ENCODE peak calls at places on chromosomes 7 and 10, in ten cellular contexts. One of them, this sample, is unnamed.
A peak's percentile ranks its signal among the peaks of the same experiment; 100 is the strongest.

GRCh38 chr10:128727114-128727513 is 600.9 kb upstream of the MKI67 start:
- DNase-seq in effector CD4-positive, alpha-beta T cell: no peak
- DNase-seq in stimulated activated naive CD8-positive, alpha-beta T cell treated with anti-CD3 and anti-CD28 coated beads, Interleukin-15, Interleukin-2, amounts not matched to agents 100 U/mL and 50 U/mL, for 24 hours: no peak
- DNase-seq in germinal center: no peak
- DNase-seq in SK-N-SH: no peak
- DNase-seq in posterior vena cava: no peak
- DNase-seq in T-helper 9 cell: no peak
- DNase-seq in HAP-1: no peak
- DNase-seq in stimulated activated CD4-positive, alpha-beta T cell treated with anti-CD3 and anti-CD28 coated beads, Interleukin-15, amount 100 ng/mL, for 1 hour: no peak
- DNase-seq in mucosa of gallbladder: no peak
- DNase-seq in this sample: no peak

GRCh38 chr10:62996925-62997324 is 136.2 kb upstream of the NRBF2 start:
- DNase-seq in effector CD4-positive, alpha-beta T cell: no peak
- DNase-seq in stimulated activated naive CD8-positive, alpha-beta T cell treated with anti-CD3 and anti-CD28 coated beads, Interleukin-15, Interleukin-2, amounts not matched to agents 100 U/mL and 50 U/mL, for 24 hours: no peak
- DNase-seq in germinal center: no peak
- DNase-seq in SK-N-SH: no peak
- DNase-seq in posterior vena cava: no peak
- DNase-seq in T-helper 9 cell: no peak
- DNase-seq in HAP-1: no peak
- DNase-seq in stimulated activated CD4-positive, alpha-beta T cell treated with anti-CD3 and anti-CD28 coated beads, Interleukin-15, amount 100 ng/mL, for 1 hour: no peak
- DNase-seq in mucosa of gallbladder: no peak
- DNase-seq in this sample: no peak

GRCh38 chr7:158740013-158740656 is 35.5 kb upstream of the NCAPG2 start:
- DNase-seq in effector CD4-positive, alpha-beta T cell: no peak
- DNase-seq in stimulated activated naive CD8-positive, alpha-beta T cell treated with anti-CD3 and anti-CD28 coated beads, Interleukin-15, Interleukin-2, amounts not matched to agents 100 U/mL and 50 U/mL, for 24 hours: no peak
- DNase-seq in germinal center: no peak
- DNase-seq in SK-N-SH: no peak
- DNase-seq in posterior vena cava: no peak
- DNase-seq in T-helper 9 cell: no peak
- DNase-seq in HAP-1: no peak
- DNase-seq in stimulated activated CD4-positive, alpha-beta T cell treated with anti-CD3 and anti-CD28 coated beads, Interleukin-15, amount 100 ng/mL, for 1 hour: no peak
- DNase-seq in mucosa of gallbladder: no peak
- DNase-seq in this sample: no peak

GRCh38 chr10:72567421-72567820 is 58.5 kb downstream of the MICU1 start:
- DNase-seq in effector CD4-positive, alpha-beta T cell: no peak
- DNase-seq in stimulated activated naive CD8-positive, alpha-beta T cell treated with anti-CD3 and anti-CD28 coated beads, Interleukin-15, Interleukin-2, amounts not matched to agents 100 U/mL and 50 U/mL, for 24 hours: no peak
- DNase-seq in germinal center: no peak
- DNase-seq in SK-N-SH: no peak
- DNase-seq in posterior vena cava: no peak
- DNase-seq in T-helper 9 cell: no peak
- DNase-seq in HAP-1: no peak
- DNase-seq in stimulated activated CD4-positive, alpha-beta T cell treated with anti-CD3 and anti-CD28 coated beads, Interleukin-15, amount 100 ng/mL, for 1 hour: no peak
- DNase-seq in mucosa of gallbladder: no peak
- DNase-seq in this sample: no peak

GRCh38 chr7:33905389-33906032 is at the start of gene BMPER:
- DNase-seq in effector CD4-positive, alpha-beta T cell: no peak
- DNase-seq in stimulated activated naive CD8-positive, alpha-beta T cell treated with anti-CD3 and anti-CD28 coated beads, Interleukin-15, Interleukin-2, amounts not matched to agents 100 U/mL and 50 U/mL, for 24 hours: peak; percentile 16
- DNase-seq in germinal center: peak; percentile 13
- DNase-seq in SK-N-SH: peak; percentile 79
- DNase-seq in posterior vena cava: no peak
- DNase-seq in T-helper 9 cell: no peak
- DNase-seq in HAP-1: peak; percentile 41
- DNase-seq in stimulated activated CD4-positive, alpha-beta T cell treated with anti-CD3 and anti-CD28 coated beads, Interleukin-15, amount 100 ng/mL, for 1 hour: no peak
- DNase-seq in mucosa of gallbladder: peak; percentile 25
- DNase-seq in this sample: no peak

GRCh38 chr7:471191-471865 is 48.3 kb downstream of the PDGFA start:
- DNase-seq in effector CD4-positive, alpha-beta T cell: no peak
- DNase-seq in stimulated activated naive CD8-positive, alpha-beta T cell treated with anti-CD3 and anti-CD28 coated beads, Interleukin-15, Interleukin-2, amounts not matched to agents 100 U/mL and 50 U/mL, for 24 hours: no peak
- DNase-seq in germinal center: no peak
- DNase-seq in SK-N-SH: no peak
- DNase-seq in posterior vena cava: peak; percentile 35
- DNase-seq in T-helper 9 cell: no peak
- DNase-seq in HAP-1: no peak
- DNase-seq in stimulated activated CD4-positive, alpha-beta T cell treated with anti-CD3 and anti-CD28 coated beads, Interleukin-15, amount 100 ng/mL, for 1 hour: no peak
- DNase-seq in mucosa of gallbladder: no peak
- DNase-seq in this sample: no peak

GRCh38 chr7:157549612-157550299 is 213.0 kb downstream of the DNAJB6 start:
- DNase-seq in effector CD4-positive, alpha-beta T cell: no peak
- DNase-seq in stimulated activated naive CD8-positive, alpha-beta T cell treated with anti-CD3 and anti-CD28 coated beads, Interleukin-15, Interleukin-2, amounts not matched to agents 100 U/mL and 50 U/mL, for 24 hours: no peak
- DNase-seq in germinal center: no peak
- DNase-seq in SK-N-SH: no peak
- DNase-seq in posterior vena cava: peak; percentile 63
- DNase-seq in T-helper 9 cell: no peak
- DNase-seq in HAP-1: no peak
- DNase-seq in stimulated activated CD4-positive, alpha-beta T cell treated with anti-CD3 and anti-CD28 coated beads, Interleukin-15, amount 100 ng/mL, for 1 hour: no peak
- DNase-seq in mucosa of gallbladder: no peak
- DNase-seq in this sample: no peak

GRCh38 chr7:106659369-106659962 is 1.5 kb downstream of the CCDC71L start:
- DNase-seq in effector CD4-positive, alpha-beta T cell: no peak
- DNase-seq in stimulated activated naive CD8-positive, alpha-beta T cell treated with anti-CD3 and anti-CD28 coated beads, Interleukin-15, Interleukin-2, amounts not matched to agents 100 U/mL and 50 U/mL, for 24 hours: no peak
- DNase-seq in germinal center: no peak
- DNase-seq in SK-N-SH: no peak
- DNase-seq in posterior vena cava: no peak
- DNase-seq in T-helper 9 cell: no peak
- DNase-seq in HAP-1: no peak
- DNase-seq in stimulated activated CD4-positive, alpha-beta T cell treated with anti-CD3 and anti-CD28 coated beads, Interleukin-15, amount 100 ng/mL, for 1 hour: no peak
- DNase-seq in mucosa of gallbladder: no peak
- DNase-seq in this sample: no peak

GRCh38 chr10:17237915-17238444 is 9.9 kb downstream of the VIM start:
- DNase-seq in effector CD4-positive, alpha-beta T cell: no peak
- DNase-seq in stimulated activated naive CD8-positive, alpha-beta T cell treated with anti-CD3 and anti-CD28 coated beads, Interleukin-15, Interleukin-2, amounts not matched to agents 100 U/mL and 50 U/mL, for 24 hours: no peak
- DNase-seq in germinal center: no peak
- DNase-seq in SK-N-SH: no peak
- DNase-seq in posterior vena cava: no peak
- DNase-seq in T-helper 9 cell: no peak
- DNase-seq in HAP-1: no peak
- DNase-seq in stimulated activated CD4-positive, alpha-beta T cell treated with anti-CD3 and anti-CD28 coated beads, Interleukin-15, amount 100 ng/mL, for 1 hour: no peak
- DNase-seq in mucosa of gallbladder: no peak
- DNase-seq in this sample: no peak

GRCh38 chr7:129606801-129607200 is 4.7 kb upstream of the NRF1 start:
- DNase-seq in effector CD4-positive, alpha-beta T cell: no peak
- DNase-seq in stimulated activated naive CD8-positive, alpha-beta T cell treated with anti-CD3 and anti-CD28 coated beads, Interleukin-15, Interleukin-2, amounts not matched to agents 100 U/mL and 50 U/mL, for 24 hours: no peak
- DNase-seq in germinal center: peak; percentile 50
- DNase-seq in SK-N-SH: no peak
- DNase-seq in posterior vena cava: no peak
- DNase-seq in T-helper 9 cell: no peak
- DNase-seq in HAP-1: no peak
- DNase-seq in stimulated activated CD4-positive, alpha-beta T cell treated with anti-CD3 and anti-CD28 coated beads, Interleukin-15, amount 100 ng/mL, for 1 hour: no peak
- DNase-seq in mucosa of gallbladder: no peak
- DNase-seq in this sample: no peak

GRCh38 chr10:1057106-1057657 is 997 bp downstream of the WDR37 start:
- DNase-seq in effector CD4-positive, alpha-beta T cell: no peak
- DNase-seq in stimulated activated naive CD8-positive, alpha-beta T cell treated with anti-CD3 and anti-CD28 coated beads, Interleukin-15, Interleukin-2, amounts not matched to agents 100 U/mL and 50 U/mL, for 24 hours: no peak
- DNase-seq in germinal center: peak; percentile 46
- DNase-seq in SK-N-SH: no peak
- DNase-seq in posterior vena cava: peak; percentile 84
- DNase-seq in T-helper 9 cell: no peak
- DNase-seq in HAP-1: peak; percentile 30
- DNase-seq in stimulated activated CD4-positive, alpha-beta T cell treated with anti-CD3 and anti-CD28 coated beads, Interleukin-15, amount 100 ng/mL, for 1 hour: no peak
- DNase-seq in mucosa of gallbladder: no peak
- DNase-seq in this sample: no peak

GRCh38 chr7:70849580-70850235 is 282.2 kb upstream of the GALNT17 start:
- DNase-seq in effector CD4-positive, alpha-beta T cell: no peak
- DNase-seq in stimulated activated naive CD8-positive, alpha-beta T cell treated with anti-CD3 and anti-CD28 coated beads, Interleukin-15, Interleukin-2, amounts not matched to agents 100 U/mL and 50 U/mL, for 24 hours: no peak
- DNase-seq in germinal center: no peak
- DNase-seq in SK-N-SH: no peak
- DNase-seq in posterior vena cava: no peak
- DNase-seq in T-helper 9 cell: no peak
- DNase-seq in HAP-1: no peak
- DNase-seq in stimulated activated CD4-positive, alpha-beta T cell treated with anti-CD3 and anti-CD28 coated beads, Interleukin-15, amount 100 ng/mL, for 1 hour: no peak
- DNase-seq in mucosa of gallbladder: no peak
- DNase-seq in this sample: no peak

GRCh38 chr10:60703266-60704041 is 74.8 kb upstream of the CDK1 start:
- DNase-seq in effector CD4-positive, alpha-beta T cell: no peak
- DNase-seq in stimulated activated naive CD8-positive, alpha-beta T cell treated with anti-CD3 and anti-CD28 coated beads, Interleukin-15, Interleukin-2, amounts not matched to agents 100 U/mL and 50 U/mL, for 24 hours: no peak
- DNase-seq in germinal center: no peak
- DNase-seq in SK-N-SH: no peak
- DNase-seq in posterior vena cava: no peak
- DNase-seq in T-helper 9 cell: no peak
- DNase-seq in HAP-1: no peak
- DNase-seq in stimulated activated CD4-positive, alpha-beta T cell treated with anti-CD3 and anti-CD28 coated beads, Interleukin-15, amount 100 ng/mL, for 1 hour: no peak
- DNase-seq in mucosa of gallbladder: no peak
- DNase-seq in this sample: no peak

GRCh38 chr10:72335394-72336258 is 19.1 kb downstream of the DNAJB12 start:
- DNase-seq in effector CD4-positive, alpha-beta T cell: no peak
- DNase-seq in stimulated activated naive CD8-positive, alpha-beta T cell treated with anti-CD3 and anti-CD28 coated beads, Interleukin-15, Interleukin-2, amounts not matched to agents 100 U/mL and 50 U/mL, for 24 hours: peak; percentile 70
- DNase-seq in germinal center: no peak
- DNase-seq in SK-N-SH: peak; percentile 54
- DNase-seq in posterior vena cava: peak; percentile 92
- DNase-seq in T-helper 9 cell: peak; percentile 38
- DNase-seq in HAP-1: no peak
- DNase-seq in stimulated activated CD4-positive, alpha-beta T cell treated with anti-CD3 and anti-CD28 coated beads, Interleukin-15, amount 100 ng/mL, for 1 hour: no peak
- DNase-seq in mucosa of gallbladder: peak; percentile 72
- DNase-seq in this sample: peak; percentile 43

This sample was measured in CD8-positive, alpha-beta memory T cell.